ENCODE peak calls at places on chromosomes 3 and 15, in nine cellular contexts. One of them, this sample, is unnamed.

GRCh38 chr15:60340207-60340921 is 57.4 kb downstream of the ANXA2 start:
- DNase-seq in colonic mucosa: no peak
- DNase-seq in neuronal stem cell: no peak
- DNase-seq in cardiac muscle cell: no peak
- DNase-seq in GM23338: peak; percentile 56
- DNase-seq in HCT116: no peak
- DNase-seq in Panc1: no peak
- DNase-seq in heart right ventricle: no peak
- DNase-seq in transverse colon: no peak
- DNase-seq in this sample: no peak

GRCh38 chr3:109396811-109397210 is 59.5 kb upstream of the DPPA4 start:
- DNase-seq in colonic mucosa: no peak
- DNase-seq in neuronal stem cell: no peak
- DNase-seq in cardiac muscle cell: peak; percentile 0
- DNase-seq in GM23338: no peak
- DNase-seq in HCT116: no peak
- DNase-seq in Panc1: no peak
- DNase-seq in heart right ventricle: no peak
- DNase-seq in transverse colon: no peak
- DNase-seq in this sample: no peak

GRCh38 chr3:177525414-177525813 is 328.1 kb upstream of the TBL1XR1 start:
- DNase-seq in colonic mucosa: no peak
- DNase-seq in neuronal stem cell: no peak
- DNase-seq in cardiac muscle cell: no peak
- DNase-seq in GM23338: no peak
- DNase-seq in HCT116: no peak
- DNase-seq in Panc1: no peak
- DNase-seq in heart right ventricle: no peak
- DNase-seq in transverse colon: no peak
- DNase-seq in this sample: no peak

GRCh38 chr3:172280406-172281051 is 167.7 kb downstream of the GHSR start:
- DNase-seq in colonic mucosa: no peak
- DNase-seq in neuronal stem cell: no peak
- DNase-seq in cardiac muscle cell: peak; percentile 79
- DNase-seq in GM23338: no peak
- DNase-seq in HCT116: no peak
- DNase-seq in Panc1: no peak
- DNase-seq in heart right ventricle: no peak
- DNase-seq in transverse colon: no peak
- DNase-seq in this sample: peak; percentile 36

GRCh38 chr15:64883997-64884511 is 27.6 kb upstream of the ANKDD1A start:
- DNase-seq in colonic mucosa: peak; percentile 57
- DNase-seq in neuronal stem cell: no peak
- DNase-seq in cardiac muscle cell: peak; percentile 83
- DNase-seq in GM23338: no peak
- DNase-seq in HCT116: no peak
- DNase-seq in Panc1: peak; percentile 84
- DNase-seq in heart right ventricle: peak; percentile 80
- DNase-seq in transverse colon: peak; percentile 61
- DNase-seq in this sample: peak; percentile 56

GRCh38 chr3:118863731-118864322 is 170.8 kb downstream of the IGSF11 start:
- DNase-seq in colonic mucosa: no peak
- DNase-seq in neuronal stem cell: no peak
- DNase-seq in cardiac muscle cell: no peak
- DNase-seq in GM23338: peak; percentile 75
- DNase-seq in HCT116: peak; percentile 24
- DNase-seq in Panc1: no peak
- DNase-seq in heart right ventricle: no peak
- DNase-seq in transverse colon: no peak
- DNase-seq in this sample: peak; percentile 4

GRCh38 chr3:192237992-192238608 is 489.2 kb downstream of the FGF12 start:
- DNase-seq in colonic mucosa: no peak
- DNase-seq in neuronal stem cell: no peak
- DNase-seq in cardiac muscle cell: no peak
- DNase-seq in GM23338: peak; percentile 25
- DNase-seq in HCT116: no peak
- DNase-seq in Panc1: no peak
- DNase-seq in heart right ventricle: no peak
- DNase-seq in transverse colon: no peak
- DNase-seq in this sample: no peak

GRCh38 chr3:54660599-54661210 is 267.2 kb downstream of the LRTM1 start:
- DNase-seq in colonic mucosa: no peak
- DNase-seq in neuronal stem cell: no peak
- DNase-seq in cardiac muscle cell: peak; percentile 72
- DNase-seq in GM23338: no peak
- DNase-seq in HCT116: no peak
- DNase-seq in Panc1: no peak
- DNase-seq in heart right ventricle: peak; percentile 41
- DNase-seq in transverse colon: peak; percentile 15
- DNase-seq in this sample: no peak

GRCh38 chr15:88391006-88391405 is 76.2 kb downstream of the MRPL46 start:
- DNase-seq in colonic mucosa: no peak
- DNase-seq in neuronal stem cell: no peak
- DNase-seq in cardiac muscle cell: no peak
- DNase-seq in GM23338: no peak
- DNase-seq in HCT116: no peak
- DNase-seq in Panc1: no peak
- DNase-seq in heart right ventricle: no peak
- DNase-seq in transverse colon: no peak
- DNase-seq in this sample: no peak

GRCh38 chr15:94324117-94324826 is 92.9 kb downstream of the MCTP2 start:
- DNase-seq in colonic mucosa: peak; percentile 35
- DNase-seq in neuronal stem cell: peak; percentile 61
- DNase-seq in cardiac muscle cell: peak; percentile 72
- DNase-seq in GM23338: peak; percentile 74
- DNase-seq in HCT116: peak; percentile 15
- DNase-seq in Panc1: peak; percentile 64
- DNase-seq in heart right ventricle: peak; percentile 32
- DNase-seq in transverse colon: peak; percentile 68
- DNase-seq in this sample: peak; percentile 77

GRCh38 chr3:46702246-46703012 is 1.2 kb downstream of the TMIE start:
- DNase-seq in colonic mucosa: no peak
- DNase-seq in neuronal stem cell: no peak
- DNase-seq in cardiac muscle cell: no peak
- DNase-seq in GM23338: no peak
- DNase-seq in HCT116: no peak
- DNase-seq in Panc1: no peak
- DNase-seq in heart right ventricle: no peak
- DNase-seq in transverse colon: no peak
- DNase-seq in this sample: no peak

GRCh38 chr3:312170-312569 is 115.6 kb downstream of the CHL1 start:
- DNase-seq in colonic mucosa: no peak
- DNase-seq in neuronal stem cell: no peak
- DNase-seq in cardiac muscle cell: no peak
- DNase-seq in GM23338: no peak
- DNase-seq in HCT116: no peak
- DNase-seq in Panc1: no peak
- DNase-seq in heart right ventricle: no peak
- DNase-seq in transverse colon: no peak
- DNase-seq in this sample: no peak

GRCh38 chr15:54790693-54791092 is 406.0 kb downstream of the RSL24D1 start:
- DNase-seq in colonic mucosa: no peak
- DNase-seq in neuronal stem cell: no peak
- DNase-seq in cardiac muscle cell: no peak
- DNase-seq in GM23338: no peak
- DNase-seq in HCT116: no peak
- DNase-seq in Panc1: no peak
- DNase-seq in heart right ventricle: no peak
- DNase-seq in transverse colon: no peak
- DNase-seq in this sample: no peak

GRCh38 chr3:55313701-55314100 is 173.4 kb downstream of the WNT5A start:
- DNase-seq in colonic mucosa: no peak
- DNase-seq in neuronal stem cell: no peak
- DNase-seq in cardiac muscle cell: no peak
- DNase-seq in GM23338: no peak
- DNase-seq in HCT116: no peak
- DNase-seq in Panc1: no peak
- DNase-seq in heart right ventricle: no peak
- DNase-seq in transverse colon: no peak
- DNase-seq in this sample: no peak

DNA sequence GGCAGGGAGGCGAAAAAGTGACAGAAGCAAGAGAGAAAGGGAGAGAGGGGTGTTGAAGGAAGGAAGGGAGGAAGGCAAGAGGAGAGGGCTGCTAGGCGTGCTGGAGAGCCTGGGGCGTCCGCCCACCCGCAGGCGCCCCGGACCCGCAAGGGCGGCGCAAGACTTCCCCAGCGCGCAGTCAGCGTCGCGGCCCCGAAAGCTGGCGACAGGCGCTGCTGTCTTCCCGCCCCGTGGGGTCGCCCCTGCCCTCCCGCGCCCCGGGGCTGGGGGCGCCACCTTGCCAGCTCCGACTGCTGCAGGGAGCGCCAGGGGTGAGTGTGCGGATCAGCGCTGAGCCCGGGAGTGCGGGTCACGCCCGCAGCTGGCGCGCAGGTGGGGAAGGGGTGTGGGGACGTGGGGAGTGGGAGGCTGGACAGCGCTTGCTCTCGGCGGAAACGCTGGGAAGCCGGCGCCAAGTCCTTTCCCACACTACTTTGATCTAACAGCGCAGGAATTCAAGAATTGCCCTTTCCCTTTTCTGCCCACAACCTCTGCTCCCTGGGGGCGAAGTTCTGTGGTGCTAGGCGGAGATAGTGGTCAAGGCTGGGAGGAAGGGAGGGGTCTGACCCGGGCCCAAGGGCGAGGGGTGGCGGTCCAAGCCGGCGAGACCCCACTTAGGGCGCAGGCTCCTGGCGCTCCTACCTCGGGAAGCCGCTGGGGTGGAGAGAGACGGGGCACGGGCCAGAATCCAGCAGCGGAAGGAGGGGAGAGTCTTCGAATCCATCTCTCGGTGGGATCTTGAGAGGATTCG is 266.1 kb downstream of the CGGBP1 start:
- DNase-seq in colonic mucosa: no peak
- DNase-seq in neuronal stem cell: peak; percentile 43
- DNase-seq in cardiac muscle cell: peak; percentile 0
- DNase-seq in GM23338: peak; percentile 65
- DNase-seq in HCT116: no peak
- DNase-seq in Panc1: no peak
- DNase-seq in heart right ventricle: peak; percentile 5
- DNase-seq in transverse colon: no peak
- DNase-seq in this sample: peak; percentile 81
- H3K4me3 ChIP-seq in colonic mucosa: peak within 1 kb of the TSS; percentile 22
- H3K4me3 ChIP-seq in neuronal stem cell: peak within 1 kb of the TSS; percentile 74
- H3K4me3 ChIP-seq in cardiac muscle cell: peak within 1 kb of the TSS; percentile 39
- H3K4me3 ChIP-seq in GM23338: peak within 1 kb of the TSS; percentile 85
- H3K4me3 ChIP-seq in HCT116: no peak within 1 kb of the TSS
- H3K4me3 ChIP-seq in Panc1: peak within 1 kb of the TSS; percentile 47
- H3K4me3 ChIP-seq in heart right ventricle: peak within 1 kb of the TSS; percentile 10
- H3K4me3 ChIP-seq in transverse colon: peak within 1 kb of the TSS; percentile 10
- H3K4me3 ChIP-seq in this sample: peak within 1 kb of the TSS; percentile 68

GRCh38 chr3:170046269-170047132 is 8.7 kb downstream of the GPR160 start:
- DNase-seq in colonic mucosa: peak; percentile 44
- DNase-seq in neuronal stem cell: no peak
- DNase-seq in cardiac muscle cell: no peak
- DNase-seq in GM23338: no peak
- DNase-seq in HCT116: no peak
- DNase-seq in Panc1: no peak
- DNase-seq in heart right ventricle: no peak
- DNase-seq in transverse colon: no peak
- DNase-seq in this sample: no peak
- H3K27ac ChIP-seq in colonic mucosa: peak overlapping the region; percentile 89
- H3K27ac ChIP-seq in neuronal stem cell: no peak overlapping the region
- H3K27ac ChIP-seq in cardiac muscle cell: no peak overlapping the region
- H3K27ac ChIP-seq in GM23338: no peak overlapping the region
- H3K27ac ChIP-seq in HCT116: no peak overlapping the region
- H3K27ac ChIP-seq in Panc1: no peak overlapping the region
- H3K27ac ChIP-seq in heart right ventricle: no peak overlapping the region
- H3K27ac ChIP-seq in transverse colon: peak overlapping the region; percentile 78
- H3K27ac ChIP-seq in this sample: no peak overlapping the region

GRCh38 chr15:57598346-57598745 is 6.6 kb downstream of the MYZAP start:
- DNase-seq in colonic mucosa: no peak
- DNase-seq in neuronal stem cell: no peak
- DNase-seq in cardiac muscle cell: no peak
- DNase-seq in GM23338: no peak
- DNase-seq in HCT116: no peak
- DNase-seq in Panc1: no peak
- DNase-seq in heart right ventricle: no peak
- DNase-seq in transverse colon: no peak
- DNase-seq in this sample: no peak

GRCh38 chr15:57596301-57596855 is 4.7 kb downstream of the MYZAP start:
- DNase-seq in colonic mucosa: no peak
- DNase-seq in neuronal stem cell: no peak
- DNase-seq in cardiac muscle cell: no peak
- DNase-seq in GM23338: no peak
- DNase-seq in HCT116: no peak
- DNase-seq in Panc1: no peak
- DNase-seq in heart right ventricle: no peak
- DNase-seq in transverse colon: no peak
- DNase-seq in this sample: no peak

GRCh38 chr15:57599299-57599810 is 7.7 kb downstream of the MYZAP start:
- DNase-seq in colonic mucosa: no peak
- DNase-seq in neuronal stem cell: no peak
- DNase-seq in cardiac muscle cell: no peak
- DNase-seq in GM23338: peak; percentile 5
- DNase-seq in HCT116: no peak
- DNase-seq in Panc1: no peak
- DNase-seq in heart right ventricle: no peak
- DNase-seq in transverse colon: no peak
- DNase-seq in this sample: no peak

GRCh38 chr15:57596978-57597377 is 5.3 kb downstream of the MYZAP start:
- DNase-seq in colonic mucosa: no peak
- DNase-seq in neuronal stem cell: no peak
- DNase-seq in cardiac muscle cell: no peak
- DNase-seq in GM23338: no peak
- DNase-seq in HCT116: no peak
- DNase-seq in Panc1: no peak
- DNase-seq in heart right ventricle: no peak
- DNase-seq in transverse colon: no peak
- DNase-seq in this sample: no peak

GRCh38 chr15:57597431-57597830 is 5.7 kb downstream of the MYZAP start:
- DNase-seq in colonic mucosa: no peak
- DNase-seq in neuronal stem cell: no peak
- DNase-seq in cardiac muscle cell: no peak
- DNase-seq in GM23338: no peak
- DNase-seq in HCT116: no peak
- DNase-seq in Panc1: no peak
- DNase-seq in heart right ventricle: no peak
- DNase-seq in transverse colon: no peak
- DNase-seq in this sample: no peak
- H3K4me3 ChIP-seq in colonic mucosa: no peak overlapping the region
- H3K4me3 ChIP-seq in neuronal stem cell: no peak overlapping the region
- H3K4me3 ChIP-seq in cardiac muscle cell: no peak overlapping the region
- H3K4me3 ChIP-seq in GM23338: no peak overlapping the region
- H3K4me3 ChIP-seq in HCT116: no peak overlapping the region
- H3K4me3 ChIP-seq in Panc1: no peak overlapping the region
- H3K4me3 ChIP-seq in heart right ventricle: no peak overlapping the region
- H3K4me3 ChIP-seq in transverse colon: no peak overlapping the region
- H3K4me3 ChIP-seq in this sample: no peak overlapping the region

DNA sequence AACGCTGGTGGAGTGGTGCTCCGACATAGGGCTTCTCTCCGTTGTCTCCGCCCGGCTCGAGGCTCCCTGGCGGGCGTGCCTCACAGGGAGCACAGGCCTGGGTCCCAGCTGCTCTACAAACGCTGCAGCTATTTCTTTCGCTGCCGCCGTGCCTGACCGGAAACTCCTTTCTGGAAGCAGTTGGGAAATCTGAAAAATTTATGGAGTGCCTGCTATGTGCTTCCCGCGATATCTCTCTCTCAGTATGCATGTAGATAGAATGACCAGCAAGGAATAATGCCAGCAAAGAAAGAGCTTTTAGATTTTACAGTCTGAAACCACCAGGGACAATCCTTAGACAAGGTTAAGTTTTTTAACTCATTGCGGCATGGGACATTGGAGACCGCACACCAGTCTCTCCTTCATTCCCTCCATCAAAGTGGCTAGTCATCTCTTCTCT is 834 bp upstream of the NPHP3 start:
- DNase-seq in colonic mucosa: no peak
- DNase-seq in neuronal stem cell: no peak
- DNase-seq in cardiac muscle cell: no peak
- DNase-seq in GM23338: no peak
- DNase-seq in HCT116: no peak
- DNase-seq in Panc1: no peak
- DNase-seq in heart right ventricle: no peak
- DNase-seq in transverse colon: no peak
- DNase-seq in this sample: no peak
- H3K27ac ChIP-seq in colonic mucosa: peak overlapping the region; percentile 88
- H3K27ac ChIP-seq in neuronal stem cell: peak overlapping the region; percentile 87
- H3K27ac ChIP-seq in cardiac muscle cell: peak overlapping the region; percentile 90
- H3K27ac ChIP-seq in GM23338: peak overlapping the region; percentile 92
- H3K27ac ChIP-seq in HCT116: peak overlapping the region; percentile 48
- H3K27ac ChIP-seq in Panc1: peak overlapping the region; percentile 90
- H3K27ac ChIP-seq in heart right ventricle: peak overlapping the region; percentile 85
- H3K27ac ChIP-seq in transverse colon: peak overlapping the region; percentile 85
- H3K27ac ChIP-seq in this sample: peak overlapping the region; percentile 37

This sample was measured in A673.